ENCODE peak calls at places on chromosomes 16 and 17, in six cellular contexts. C is heart left ventricle, F is A549, R is uterus, I is K562, S is tibial nerve. W is an unnamed sample.

GRCh38 chr16:17414421-17414820 is 56.3 kb downstream of the XYLT1 start:
- DNase-seq in I (no peak), F (no peak), R (no peak), S (no peak), C (no peak), W (no peak)

GRCh38 chr16:79845734-79846135 is 245.2 kb upstream of the MAF start:
- DNase-seq in F (peak; percentile 21), R (no peak), S (no peak), C (no peak), I (peak; percentile 92), W (no peak)

GRCh38 chr17:78381601-78382168 is 3.2 kb downstream of the PGS1 start:
- DNase-seq in C (no peak), S (no peak), I (peak; percentile 82), F (no peak), R (no peak), W (no peak)

GRCh38 chr17:57366558-57367351 is 110.4 kb downstream of the MSI2 start:
- DNase-seq in C (peak; percentile 17), I (peak; percentile 75), F (peak; percentile 62), R (no peak), S (no peak), W (peak; percentile 32)

GRCh38 chr17:47961406-47961805 is 3.7 kb upstream of the PRR15L start:
- DNase-seq in F (no peak), C (no peak), R (no peak), S (no peak), I (no peak), W (no peak)

GRCh38 chr16:64933890-64934289 is 188.0 kb downstream of the CDH11 start:
- DNase-seq in S (no peak), F (no peak), C (peak; percentile 53), R (no peak), I (no peak), W (no peak)

GRCh38 chr17:57106107-57106835 is 21.2 kb downstream of the AKAP1 start:
- DNase-seq in F (peak; percentile 57), S (no peak), I (peak; percentile 30), R (no peak), C (no peak), W (no peak)

GRCh38 chr17:57563968-57564367 is 181.1 kb downstream of the CCDC182 start:
- DNase-seq in I (no peak), S (no peak), C (no peak), R (no peak), F (no peak), W (no peak)

GRCh38 chr16:62741692-62742091 is 705.5 kb upstream of the CDH8 start:
- DNase-seq in I (no peak), S (no peak), C (no peak), F (no peak), R (no peak), W (no peak)

GRCh38 chr17:51120357-51120738 is 320 bp downstream of the SPAG9 start:
- DNase-seq in R (no peak), F (peak; percentile 55), C (peak; percentile 49), S (peak; percentile 25), I (peak; percentile 54), W (peak; percentile 53)

GRCh38 chr17:50865868-50866260 is 290 bp downstream of the TOB1 start:
- DNase-seq in R (no peak), I (no peak), F (no peak), S (no peak), C (no peak), W (no peak)

GRCh38 chr16:87393680-87394055 is 1.5 kb downstream of the MAP1LC3B start:
- DNase-seq in C (no peak), R (no peak), F (no peak), I (no peak), S (no peak), W (no peak)

GRCh38 chr17:59488805-59489204 is 76.6 kb upstream of the DHX40 start:
- DNase-seq in C (no peak), I (no peak), F (no peak), S (no peak), R (no peak), W (no peak)

GRCh38 chr16:4136229-4136813 is 20.1 kb upstream of the ADCY9 start:
- DNase-seq in R (no peak), F (peak; percentile 47), S (no peak), I (no peak), C (no peak), W (no peak)

GRCh38 chr16:50252874-50253510 is 13.4 kb upstream of the ADCY7 start:
- DNase-seq in S (no peak), F (no peak), I (peak; percentile 56), C (no peak), R (no peak), W (no peak)

GRCh38 chr17:74601944-74602572 is 10.0 kb upstream of the CD300LD start:
- DNase-seq in C (no peak), R (no peak), S (peak; percentile 41), I (peak; percentile 73), F (peak; percentile 70), W (peak; percentile 46)

GRCh38 chr16:9345046-9345445 is 253.6 kb downstream of the HAPSTR1 start:
- DNase-seq in S (no peak), F (no peak), R (no peak), I (no peak), C (no peak), W (no peak)
- TF ChIP-seq CTCF in S (no peak), F (no peak), R (no peak), I (no peak), C (no peak), W (no peak)

GRCh38 chr16:30406911-30407793 is at the start of gene ZNF771:
- DNase-seq in R (peak; percentile 94), F (peak; percentile 90), C (peak; percentile 94), I (peak; percentile 92), S (peak; percentile 92), W (peak; percentile 95)
- TF ChIP-seq POLR2A in R (peak; percentile 78), F (peak; percentile 69), C (peak; percentile 59), I (peak; percentile 93), S (peak; percentile 72), W (no peak)

DNA sequence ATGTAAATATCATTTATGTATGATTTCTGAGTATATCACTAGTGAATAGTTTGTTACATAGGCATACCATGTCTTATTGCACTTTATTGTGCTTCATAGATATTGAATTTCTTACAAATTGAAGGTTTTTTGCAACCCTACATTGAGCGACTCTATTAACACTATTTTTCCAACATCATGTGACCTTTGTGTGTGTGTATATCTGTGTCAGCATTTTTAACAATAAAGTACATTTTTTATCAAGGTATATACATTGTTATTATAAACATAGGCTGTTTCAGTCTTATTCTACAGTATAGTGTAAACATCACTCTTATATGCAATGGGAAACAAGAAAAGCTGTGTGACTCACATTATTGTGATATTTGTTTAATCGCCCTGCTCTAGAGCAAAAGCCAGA is 1944.9 kb downstream of the TP53TG3F start:
- DNase-seq in S (no peak), R (no peak), F (no peak), I (no peak), C (no peak), W (no peak)
- H3K9me3 ChIP-seq in S (no peaks in the 10 kb centered on the region), R (no peaks in the 10 kb centered on the region), F (no peaks in the 10 kb centered on the region), I (no peaks in the 10 kb centered on the region), C (no peaks in the 10 kb centered on the region), W (no peaks in the 10 kb centered on the region)

GRCh38 chr16:88672776-88673175 is 9.9 kb upstream of the MVD start:
- DNase-seq in C (no peak), F (peak; percentile 42), R (no peak), I (no peak), S (no peak), W (no peak)
- TF ChIP-seq CTCF in C (no peak), F (peak; percentile 18), R (no peak), I (peak; percentile 55), S (no peak), W (no peak)